ENCODE peak calls at places on chromosomes 4 and X, in nine cellular contexts. One of them, this sample, is unnamed.

GRCh38 chr4:140861359-140862181 is 105.4 kb upstream of the TBC1D9 start:
- DNase-seq in AG04449: peak
- DNase-seq in hippocampal formation: peak
- DNase-seq in NCI-H1417 treated with DMSO at 0.1 percent for 48 hours: no peak
- DNase-seq in mucosa of descending colon: peak
- DNase-seq in hepatocyte: peak
- DNase-seq in cardiac muscle cell: peak
- DNase-seq in mesendoderm: peak
- DNase-seq in stimulated activated naive CD8-positive, alpha-beta T cell treated with anti-CD3 and anti-CD28 coated beads, Interleukin-15, Interleukin-2, amounts not matched to agents 100 U/mL and 50 U/mL, for 24 hours: peak
- DNase-seq in this sample: peak

GRCh38 chrX:38382663-38383062 is 30.3 kb downstream of the OTC start:
- DNase-seq in AG04449: no peak
- DNase-seq in hippocampal formation: no peak
- DNase-seq in NCI-H1417 treated with DMSO at 0.1 percent for 48 hours: no peak
- DNase-seq in mucosa of descending colon: no peak
- DNase-seq in hepatocyte: no peak
- DNase-seq in cardiac muscle cell: no peak
- DNase-seq in mesendoderm: no peak
- DNase-seq in stimulated activated naive CD8-positive, alpha-beta T cell treated with anti-CD3 and anti-CD28 coated beads, Interleukin-15, Interleukin-2, amounts not matched to agents 100 U/mL and 50 U/mL, for 24 hours: no peak
- DNase-seq in this sample: no peak

GRCh38 chr4:78409612-78410202 is 141.9 kb upstream of the ANXA3 start:
- DNase-seq in AG04449: no peak
- DNase-seq in hippocampal formation: no peak
- DNase-seq in NCI-H1417 treated with DMSO at 0.1 percent for 48 hours: no peak
- DNase-seq in mucosa of descending colon: no peak
- DNase-seq in hepatocyte: no peak
- DNase-seq in cardiac muscle cell: no peak
- DNase-seq in mesendoderm: no peak
- DNase-seq in stimulated activated naive CD8-positive, alpha-beta T cell treated with anti-CD3 and anti-CD28 coated beads, Interleukin-15, Interleukin-2, amounts not matched to agents 100 U/mL and 50 U/mL, for 24 hours: no peak
- DNase-seq in this sample: no peak

GRCh38 chrX:51641421-51642021 is 22.8 kb upstream of the CENPVL3 start:
- DNase-seq in AG04449: peak
- DNase-seq in hippocampal formation: peak
- DNase-seq in NCI-H1417 treated with DMSO at 0.1 percent for 48 hours: peak
- DNase-seq in mucosa of descending colon: peak
- DNase-seq in hepatocyte: peak
- DNase-seq in cardiac muscle cell: peak
- DNase-seq in mesendoderm: peak
- DNase-seq in stimulated activated naive CD8-positive, alpha-beta T cell treated with anti-CD3 and anti-CD28 coated beads, Interleukin-15, Interleukin-2, amounts not matched to agents 100 U/mL and 50 U/mL, for 24 hours: no peak
- DNase-seq in this sample: no peak

GRCh38 chrX:115408736-115409390 is 119.3 kb downstream of the LUZP4 start:
- DNase-seq in AG04449: no peak
- DNase-seq in hippocampal formation: no peak
- DNase-seq in NCI-H1417 treated with DMSO at 0.1 percent for 48 hours: no peak
- DNase-seq in mucosa of descending colon: no peak
- DNase-seq in hepatocyte: no peak
- DNase-seq in cardiac muscle cell: peak
- DNase-seq in mesendoderm: no peak
- DNase-seq in stimulated activated naive CD8-positive, alpha-beta T cell treated with anti-CD3 and anti-CD28 coated beads, Interleukin-15, Interleukin-2, amounts not matched to agents 100 U/mL and 50 U/mL, for 24 hours: no peak
- DNase-seq in this sample: no peak

GRCh38 chr4:87012265-87012953 is 77.6 kb downstream of the AFF1 start:
- DNase-seq in AG04449: no peak
- DNase-seq in hippocampal formation: no peak
- DNase-seq in NCI-H1417 treated with DMSO at 0.1 percent for 48 hours: no peak
- DNase-seq in mucosa of descending colon: peak
- DNase-seq in hepatocyte: peak
- DNase-seq in cardiac muscle cell: no peak
- DNase-seq in mesendoderm: no peak
- DNase-seq in stimulated activated naive CD8-positive, alpha-beta T cell treated with anti-CD3 and anti-CD28 coated beads, Interleukin-15, Interleukin-2, amounts not matched to agents 100 U/mL and 50 U/mL, for 24 hours: no peak
- DNase-seq in this sample: no peak

GRCh38 chrX:103520391-103520790 is 1.1 kb upstream of the RAB40A start:
- DNase-seq in AG04449: peak
- DNase-seq in hippocampal formation: no peak
- DNase-seq in NCI-H1417 treated with DMSO at 0.1 percent for 48 hours: peak
- DNase-seq in mucosa of descending colon: no peak
- DNase-seq in hepatocyte: no peak
- DNase-seq in cardiac muscle cell: peak
- DNase-seq in mesendoderm: peak
- DNase-seq in stimulated activated naive CD8-positive, alpha-beta T cell treated with anti-CD3 and anti-CD28 coated beads, Interleukin-15, Interleukin-2, amounts not matched to agents 100 U/mL and 50 U/mL, for 24 hours: no peak
- DNase-seq in this sample: no peak

GRCh38 chrX:153845195-153845594 is 14.9 kb upstream of the PDZD4 start:
- DNase-seq in AG04449: no peak
- DNase-seq in hippocampal formation: no peak
- DNase-seq in NCI-H1417 treated with DMSO at 0.1 percent for 48 hours: no peak
- DNase-seq in mucosa of descending colon: no peak
- DNase-seq in hepatocyte: no peak
- DNase-seq in cardiac muscle cell: no peak
- DNase-seq in mesendoderm: no peak
- DNase-seq in stimulated activated naive CD8-positive, alpha-beta T cell treated with anti-CD3 and anti-CD28 coated beads, Interleukin-15, Interleukin-2, amounts not matched to agents 100 U/mL and 50 U/mL, for 24 hours: no peak
- DNase-seq in this sample: no peak

GRCh38 chr4:45640281-45640680 is 483.6 kb downstream of the GABRG1 start:
- DNase-seq in AG04449: no peak
- DNase-seq in hippocampal formation: no peak
- DNase-seq in NCI-H1417 treated with DMSO at 0.1 percent for 48 hours: no peak
- DNase-seq in mucosa of descending colon: peak
- DNase-seq in hepatocyte: no peak
- DNase-seq in cardiac muscle cell: no peak
- DNase-seq in mesendoderm: no peak
- DNase-seq in stimulated activated naive CD8-positive, alpha-beta T cell treated with anti-CD3 and anti-CD28 coated beads, Interleukin-15, Interleukin-2, amounts not matched to agents 100 U/mL and 50 U/mL, for 24 hours: no peak
- DNase-seq in this sample: no peak

GRCh38 chrX:97860206-97860605 is 976.5 kb downstream of the RPA4 start:
- DNase-seq in AG04449: no peak
- DNase-seq in hippocampal formation: peak
- DNase-seq in NCI-H1417 treated with DMSO at 0.1 percent for 48 hours: no peak
- DNase-seq in mucosa of descending colon: no peak
- DNase-seq in hepatocyte: no peak
- DNase-seq in cardiac muscle cell: no peak
- DNase-seq in mesendoderm: no peak
- DNase-seq in stimulated activated naive CD8-positive, alpha-beta T cell treated with anti-CD3 and anti-CD28 coated beads, Interleukin-15, Interleukin-2, amounts not matched to agents 100 U/mL and 50 U/mL, for 24 hours: no peak
- DNase-seq in this sample: no peak

GRCh38 chrX:133786382-133786781 is 199.0 kb downstream of the GPC3 start:
- DNase-seq in AG04449: no peak
- DNase-seq in hippocampal formation: no peak
- DNase-seq in NCI-H1417 treated with DMSO at 0.1 percent for 48 hours: no peak
- DNase-seq in mucosa of descending colon: no peak
- DNase-seq in hepatocyte: no peak
- DNase-seq in cardiac muscle cell: no peak
- DNase-seq in mesendoderm: no peak
- DNase-seq in stimulated activated naive CD8-positive, alpha-beta T cell treated with anti-CD3 and anti-CD28 coated beads, Interleukin-15, Interleukin-2, amounts not matched to agents 100 U/mL and 50 U/mL, for 24 hours: no peak
- DNase-seq in this sample: no peak

GRCh38 chr4:149499726-149500125 is 315.9 kb downstream of the IQCM start:
- DNase-seq in AG04449: no peak
- DNase-seq in hippocampal formation: no peak
- DNase-seq in NCI-H1417 treated with DMSO at 0.1 percent for 48 hours: no peak
- DNase-seq in mucosa of descending colon: no peak
- DNase-seq in hepatocyte: no peak
- DNase-seq in cardiac muscle cell: no peak
- DNase-seq in mesendoderm: no peak
- DNase-seq in stimulated activated naive CD8-positive, alpha-beta T cell treated with anti-CD3 and anti-CD28 coated beads, Interleukin-15, Interleukin-2, amounts not matched to agents 100 U/mL and 50 U/mL, for 24 hours: no peak
- DNase-seq in this sample: no peak

GRCh38 chr4:149823770-149824221 is 8.2 kb upstream of the IQCM start:
- DNase-seq in AG04449: peak
- DNase-seq in hippocampal formation: no peak
- DNase-seq in NCI-H1417 treated with DMSO at 0.1 percent for 48 hours: no peak
- DNase-seq in mucosa of descending colon: no peak
- DNase-seq in hepatocyte: no peak
- DNase-seq in cardiac muscle cell: peak
- DNase-seq in mesendoderm: no peak
- DNase-seq in stimulated activated naive CD8-positive, alpha-beta T cell treated with anti-CD3 and anti-CD28 coated beads, Interleukin-15, Interleukin-2, amounts not matched to agents 100 U/mL and 50 U/mL, for 24 hours: no peak
- DNase-seq in this sample: no peak

GRCh38 chr4:85457752-85458467 is 17.0 kb upstream of the ARHGAP24 start:
- DNase-seq in AG04449: no peak
- DNase-seq in hippocampal formation: no peak
- DNase-seq in NCI-H1417 treated with DMSO at 0.1 percent for 48 hours: no peak
- DNase-seq in mucosa of descending colon: peak
- DNase-seq in hepatocyte: no peak
- DNase-seq in cardiac muscle cell: no peak
- DNase-seq in mesendoderm: no peak
- DNase-seq in stimulated activated naive CD8-positive, alpha-beta T cell treated with anti-CD3 and anti-CD28 coated beads, Interleukin-15, Interleukin-2, amounts not matched to agents 100 U/mL and 50 U/mL, for 24 hours: no peak
- DNase-seq in this sample: no peak

GRCh38 chr4:70603856-70604255 is 11.8 kb downstream of the AMBN start:
- DNase-seq in AG04449: peak
- DNase-seq in hippocampal formation: no peak
- DNase-seq in NCI-H1417 treated with DMSO at 0.1 percent for 48 hours: no peak
- DNase-seq in mucosa of descending colon: no peak
- DNase-seq in hepatocyte: no peak
- DNase-seq in cardiac muscle cell: peak
- DNase-seq in mesendoderm: no peak
- DNase-seq in stimulated activated naive CD8-positive, alpha-beta T cell treated with anti-CD3 and anti-CD28 coated beads, Interleukin-15, Interleukin-2, amounts not matched to agents 100 U/mL and 50 U/mL, for 24 hours: no peak
- DNase-seq in this sample: no peak

GRCh38 chr4:11599044-11599443 is 170.3 kb upstream of the HS3ST1 start:
- DNase-seq in AG04449: no peak
- DNase-seq in hippocampal formation: no peak
- DNase-seq in NCI-H1417 treated with DMSO at 0.1 percent for 48 hours: no peak
- DNase-seq in mucosa of descending colon: no peak
- DNase-seq in hepatocyte: no peak
- DNase-seq in cardiac muscle cell: no peak
- DNase-seq in mesendoderm: no peak
- DNase-seq in stimulated activated naive CD8-positive, alpha-beta T cell treated with anti-CD3 and anti-CD28 coated beads, Interleukin-15, Interleukin-2, amounts not matched to agents 100 U/mL and 50 U/mL, for 24 hours: no peak
- DNase-seq in this sample: no peak

This sample was measured in substantia nigra.